ENCODE peak calls at places on chromosomes 13 and 19, in nine cellular contexts. V, I, U, B, H, M, A, D and F are unnamed samples.

GRCh38 chr13:112325941-112326645 is 50.1 kb upstream of the SPACA7 start:
- DNase-seq in V (no peak), I (no peak), U (no peak), B (no peak), H (no peak), M (no peak), A (no peak), D (no peak), F (peak; percentile 38)

GRCh38 chr13:46756977-46757376 is 40.0 kb downstream of the ESD start:
- DNase-seq in V (no peak), I (no peak), U (no peak), B (no peak), H (no peak), M (no peak), A (no peak), D (peak; percentile 29), F (no peak)

GRCh38 chr19:48480476-48481190 is 11.5 kb downstream of the CYTH2 start:
- DNase-seq in V (no peak), I (no peak), U (peak; percentile 48), B (peak; percentile 59), H (peak; percentile 45), M (peak; percentile 75), A (peak; percentile 75), D (peak; percentile 39), F (peak; percentile 56)

GRCh38 chr13:110242615-110243014 is 64.3 kb downstream of the COL4A1 start:
- DNase-seq in V (no peak), I (no peak), U (no peak), B (no peak), H (no peak), M (no peak), A (no peak), D (no peak), F (no peak)

GRCh38 chr19:4504874-4505569 is 13.3 kb downstream of the PLIN4 start:
- DNase-seq in V (no peak), I (no peak), U (no peak), B (no peak), H (no peak), M (peak; percentile 38), A (no peak), D (no peak), F (no peak)

GRCh38 chr19:52200044-52200443 is 10.2 kb downstream of the PPP2R1A start:
- DNase-seq in V (no peak), I (no peak), U (peak; percentile 73), B (no peak), H (no peak), M (no peak), A (no peak), D (peak; percentile 83), F (peak; percentile 26)

GRCh38 chr19:15374796-15375440 is 4.7 kb downstream of the AKAP8 start:
- DNase-seq in V (no peak), I (no peak), U (peak; percentile 52), B (no peak), H (no peak), M (peak; percentile 88), A (no peak), D (no peak), F (peak; percentile 78)

GRCh38 chr13:92158335-92158734 is 759.9 kb downstream of the GPC5 start:
- DNase-seq in V (no peak), I (no peak), U (no peak), B (no peak), H (no peak), M (no peak), A (no peak), D (no peak), F (no peak)

GRCh38 chr19:15964231-15964630 is 15.4 kb downstream of the OR10H4 start:
- DNase-seq in V (no peak), I (no peak), U (no peak), B (no peak), H (no peak), M (no peak), A (no peak), D (no peak), F (no peak)

GRCh38 chr19:4473708-4474503 is 1.8 kb downstream of the HDGFL2 start:
- DNase-seq in V (no peak), I (no peak), U (no peak), B (no peak), H (no peak), M (no peak), A (no peak), D (peak; percentile 8), F (no peak)

GRCh38 chr13:66492479-66492878 is 737.7 kb downstream of the PCDH9 start:
- DNase-seq in V (peak; percentile 30), I (no peak), U (no peak), B (no peak), H (no peak), M (no peak), A (no peak), D (no peak), F (no peak)

GRCh38 chr13:30800107-30800506 is 64.8 kb downstream of the ALOX5AP start:
- DNase-seq in V (no peak), I (no peak), U (no peak), B (no peak), H (no peak), M (no peak), A (no peak), D (no peak), F (no peak)

GRCh38 chr13:53058077-53058660 is 29.6 kb downstream of the OLFM4 start:
- DNase-seq in V (no peak), I (no peak), U (no peak), B (no peak), H (no peak), M (no peak), A (no peak), D (no peak), F (no peak)

GRCh38 chr19:17105548-17105947 is 30.0 kb downstream of the MYO9B start:
- DNase-seq in V (no peak), I (no peak), U (no peak), B (no peak), H (no peak), M (no peak), A (no peak), D (no peak), F (no peak)

GRCh38 chr13:66992183-66992582 is 238.0 kb downstream of the PCDH9 start:
- DNase-seq in V (peak; percentile 77), I (no peak), U (no peak), B (no peak), H (no peak), M (no peak), A (no peak), D (no peak), F (no peak)